ENCODE peak calls at places on chromosomes 5 and 9, in five cellular contexts. One of them, this sample, is unnamed.

GRCh38 chr9:91273853-91274552 is 87.7 kb downstream of the AUH start:
- DNase-seq in HCT116: peak
- DNase-seq in GM12878: no peak
- DNase-seq in SK-N-SH: no peak
- DNase-seq in HepG2: peak
- DNase-seq in this sample: peak

GRCh38 chr9:80507611-80508010 is 935.8 kb downstream of the TLE4 start:
- DNase-seq in HCT116: no peak
- DNase-seq in GM12878: no peak
- DNase-seq in SK-N-SH: no peak
- DNase-seq in HepG2: no peak
- DNase-seq in this sample: no peak

GRCh38 chr5:74492230-74492629 is 148.3 kb downstream of the ENC1 start:
- DNase-seq in HCT116: no peak
- DNase-seq in GM12878: no peak
- DNase-seq in SK-N-SH: no peak
- DNase-seq in HepG2: no peak
- DNase-seq in this sample: no peak

GRCh38 chr5:86917117-86917579 is 299.4 kb downstream of the COX7C start:
- DNase-seq in HCT116: no peak
- DNase-seq in GM12878: no peak
- DNase-seq in SK-N-SH: no peak
- DNase-seq in HepG2: no peak
- DNase-seq in this sample: peak

GRCh38 chr5:169416583-169417196 is 115.8 kb upstream of the SLIT3 start:
- DNase-seq in HCT116: no peak
- DNase-seq in GM12878: peak
- DNase-seq in SK-N-SH: no peak
- DNase-seq in HepG2: no peak
- DNase-seq in this sample: no peak

GRCh38 chr5:51387854-51388320 is 4.6 kb downstream of the ISL1 start:
- DNase-seq in HCT116: no peak
- DNase-seq in GM12878: no peak
- DNase-seq in SK-N-SH: no peak
- DNase-seq in HepG2: no peak
- DNase-seq in this sample: no peak

GRCh38 chr5:10896016-10896415 is 135.0 kb upstream of the DAP start:
- DNase-seq in HCT116: no peak
- DNase-seq in GM12878: no peak
- DNase-seq in SK-N-SH: no peak
- DNase-seq in HepG2: peak
- DNase-seq in this sample: no peak

GRCh38 chr5:62341783-62342475 is 35.9 kb downstream of the KIF2A start:
- DNase-seq in HCT116: no peak
- DNase-seq in GM12878: no peak
- DNase-seq in SK-N-SH: no peak
- DNase-seq in HepG2: no peak
- DNase-seq in this sample: no peak

GRCh38 chr5:115109840-115110239 is 59.9 kb downstream of the TRIM36 start:
- DNase-seq in HCT116: no peak
- DNase-seq in GM12878: no peak
- DNase-seq in SK-N-SH: no peak
- DNase-seq in HepG2: no peak
- DNase-seq in this sample: no peak

GRCh38 chr9:136200424-136200823 is 4.5 kb downstream of the LHX3 start:
- DNase-seq in HCT116: no peak
- DNase-seq in GM12878: no peak
- DNase-seq in SK-N-SH: no peak
- DNase-seq in HepG2: no peak
- DNase-seq in this sample: no peak

GRCh38 chr9:133238272-133238850 is 29.3 kb upstream of the OBP2B start:
- DNase-seq in HCT116: peak
- DNase-seq in GM12878: no peak
- DNase-seq in SK-N-SH: peak
- DNase-seq in HepG2: peak
- DNase-seq in this sample: peak

GRCh38 chr5:35971186-35971877 is 19.9 kb downstream of the UGT3A1 start:
- DNase-seq in HCT116: no peak
- DNase-seq in GM12878: no peak
- DNase-seq in SK-N-SH: no peak
- DNase-seq in HepG2: no peak
- DNase-seq in this sample: no peak

GRCh38 chr9:115766495-115766894 is 387.1 kb upstream of the PAPPA start:
- DNase-seq in HCT116: no peak
- DNase-seq in GM12878: no peak
- DNase-seq in SK-N-SH: no peak
- DNase-seq in HepG2: no peak
- DNase-seq in this sample: no peak

GRCh38 chr9:82722556-82722955 is 340.4 kb downstream of the RASEF start:
- DNase-seq in HCT116: no peak
- DNase-seq in GM12878: no peak
- DNase-seq in SK-N-SH: no peak
- DNase-seq in HepG2: no peak
- DNase-seq in this sample: no peak

GRCh38 chr9:83981126-83981871 is 694 bp downstream of the RMI1 start:
- DNase-seq in HCT116: no peak
- DNase-seq in GM12878: no peak
- DNase-seq in SK-N-SH: peak
- DNase-seq in HepG2: no peak
- DNase-seq in this sample: peak

GRCh38 chr5:73305386-73305785 is 132.4 kb downstream of the TMEM174 start:
- DNase-seq in HCT116: no peak
- DNase-seq in GM12878: no peak
- DNase-seq in SK-N-SH: no peak
- DNase-seq in HepG2: no peak
- DNase-seq in this sample: no peak

GRCh38 chr9:126162611-126163381 is 163.8 kb upstream of the MVB12B start:
- DNase-seq in HCT116: no peak
- DNase-seq in GM12878: no peak
- DNase-seq in SK-N-SH: no peak
- DNase-seq in HepG2: no peak
- DNase-seq in this sample: no peak

GRCh38 chr5:147852365-147852764 is 20.9 kb upstream of the SPINK1 start:
- DNase-seq in HCT116: no peak
- DNase-seq in GM12878: no peak
- DNase-seq in SK-N-SH: no peak
- DNase-seq in HepG2: no peak
- DNase-seq in this sample: no peak

GRCh38 chr5:120926471-120926870 is 462.4 kb downstream of the PRR16 start:
- DNase-seq in HCT116: no peak
- DNase-seq in GM12878: no peak
- DNase-seq in SK-N-SH: no peak
- DNase-seq in HepG2: no peak
- DNase-seq in this sample: no peak

GRCh38 chr9:77374266-77374665 is 196.9 kb downstream of the VPS13A start:
- DNase-seq in HCT116: no peak
- DNase-seq in GM12878: no peak
- DNase-seq in SK-N-SH: no peak
- DNase-seq in HepG2: no peak
- DNase-seq in this sample: no peak

GRCh38 chr5:172003750-172004149 is 2.7 kb downstream of the FBXW11 start:
- DNase-seq in HCT116: no peak
- DNase-seq in GM12878: no peak
- DNase-seq in SK-N-SH: no peak
- DNase-seq in HepG2: no peak
- DNase-seq in this sample: no peak

GRCh38 chr5:159435855-159436254 is 105.6 kb upstream of the IL12B start:
- DNase-seq in HCT116: no peak
- DNase-seq in GM12878: no peak
- DNase-seq in SK-N-SH: peak
- DNase-seq in HepG2: no peak
- DNase-seq in this sample: no peak

GRCh38 chr5:96721351-96721970 is 59.3 kb downstream of the CAST start:
- DNase-seq in HCT116: no peak
- DNase-seq in GM12878: no peak
- DNase-seq in SK-N-SH: no peak
- DNase-seq in HepG2: no peak
- DNase-seq in this sample: no peak

GRCh38 chr5:1563617-1564181 is 39.9 kb upstream of the LPCAT1 start:
- DNase-seq in HCT116: no peak
- DNase-seq in GM12878: no peak
- DNase-seq in SK-N-SH: no peak
- DNase-seq in HepG2: no peak
- DNase-seq in this sample: no peak

GRCh38 chr5:10199700-10200099 is 50.0 kb downstream of the ATPSCKMT start:
- DNase-seq in HCT116: no peak
- DNase-seq in GM12878: no peak
- DNase-seq in SK-N-SH: no peak
- DNase-seq in HepG2: no peak
- DNase-seq in this sample: no peak

GRCh38 chr5:80588858-80589540 is 18.9 kb upstream of the ANKRD34B start:
- DNase-seq in HCT116: no peak
- DNase-seq in GM12878: no peak
- DNase-seq in SK-N-SH: no peak
- DNase-seq in HepG2: no peak
- DNase-seq in this sample: no peak

GRCh38 chr5:80590766-80591165 is 20.7 kb upstream of the ANKRD34B start:
- DNase-seq in HCT116: no peak
- DNase-seq in GM12878: no peak
- DNase-seq in SK-N-SH: no peak
- DNase-seq in HepG2: no peak
- DNase-seq in this sample: no peak

GRCh38 chr5:80592105-80592504 is 22.0 kb upstream of the ANKRD34B start:
- DNase-seq in HCT116: no peak
- DNase-seq in GM12878: no peak
- DNase-seq in SK-N-SH: no peak
- DNase-seq in HepG2: peak
- DNase-seq in this sample: no peak

GRCh38 chr5:80592761-80593160 is 22.7 kb upstream of the ANKRD34B start:
- DNase-seq in HCT116: no peak
- DNase-seq in GM12878: no peak
- DNase-seq in SK-N-SH: no peak
- DNase-seq in HepG2: peak
- DNase-seq in this sample: no peak

GRCh38 chr5:80591352-80591751 is 21.3 kb upstream of the ANKRD34B start:
- DNase-seq in HCT116: no peak
- DNase-seq in GM12878: no peak
- DNase-seq in SK-N-SH: no peak
- DNase-seq in HepG2: no peak
- DNase-seq in this sample: no peak
- TF ChIP-seq ZBTB33 in HCT116: no peak
- TF ChIP-seq ZBTB33 in GM12878: no peak
- TF ChIP-seq ZBTB33 in SK-N-SH: no peak
- TF ChIP-seq ZBTB33 in HepG2: no peak
- TF ChIP-seq ZBTB33 in this sample: no peak

GRCh38 chr9:12696931-12697622 is 3.9 kb downstream of the TYRP1 start:
- DNase-seq in HCT116: no peak
- DNase-seq in GM12878: no peak
- DNase-seq in SK-N-SH: no peak
- DNase-seq in HepG2: no peak
- DNase-seq in this sample: no peak
- TF ChIP-seq ZBTB33 in HCT116: no peak
- TF ChIP-seq ZBTB33 in GM12878: no peak
- TF ChIP-seq ZBTB33 in SK-N-SH: no peak
- TF ChIP-seq ZBTB33 in HepG2: no peak
- TF ChIP-seq ZBTB33 in this sample: no peak

GRCh38 chr5:178110511-178110910 is 2.8 kb upstream of the N4BP3 start:
- DNase-seq in HCT116: no peak
- DNase-seq in GM12878: no peak
- DNase-seq in SK-N-SH: no peak
- DNase-seq in HepG2: no peak
- DNase-seq in this sample: no peak

GRCh38 chr5:178108446-178108845 is 4.9 kb upstream of the N4BP3 start:
- DNase-seq in HCT116: no peak
- DNase-seq in GM12878: no peak
- DNase-seq in SK-N-SH: no peak
- DNase-seq in HepG2: no peak
- DNase-seq in this sample: no peak

GRCh38 chr5:178107889-178108288 is 5.4 kb upstream of the N4BP3 start:
- DNase-seq in HCT116: no peak
- DNase-seq in GM12878: no peak
- DNase-seq in SK-N-SH: peak
- DNase-seq in HepG2: no peak
- DNase-seq in this sample: no peak

GRCh38 chr5:178106556-178107239 is 6.6 kb upstream of the N4BP3 start:
- DNase-seq in HCT116: no peak
- DNase-seq in GM12878: no peak
- DNase-seq in SK-N-SH: no peak
- DNase-seq in HepG2: no peak
- DNase-seq in this sample: no peak

DNA sequence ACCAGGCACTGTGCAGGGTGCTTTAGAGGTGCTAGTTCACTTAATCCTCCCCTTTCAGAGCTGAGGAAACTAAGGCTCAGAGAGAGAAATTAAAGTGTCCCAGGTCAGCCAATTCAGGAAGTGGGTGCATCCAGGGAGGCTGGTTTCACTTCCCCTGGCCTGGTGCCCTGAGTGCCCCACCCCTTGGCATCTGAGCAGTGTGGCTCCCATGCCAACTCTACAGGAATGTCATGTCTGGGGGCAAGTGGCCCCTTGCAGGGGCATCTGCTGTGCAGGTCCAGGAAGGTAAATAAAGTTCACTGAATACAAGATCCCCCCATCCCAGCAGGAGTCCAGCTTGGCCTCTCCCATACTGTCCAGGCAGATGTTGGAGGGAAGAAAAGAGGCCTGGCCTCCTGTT is 4.4 kb upstream of the N4BP3 start:
- DNase-seq in HCT116: no peak
- DNase-seq in GM12878: no peak
- DNase-seq in SK-N-SH: no peak
- DNase-seq in HepG2: no peak
- DNase-seq in this sample: no peak
- TF ChIP-seq ZBTB33 in HCT116: no peak
- TF ChIP-seq ZBTB33 in GM12878: no peak
- TF ChIP-seq ZBTB33 in SK-N-SH: no peak
- TF ChIP-seq ZBTB33 in HepG2: no peak
- TF ChIP-seq ZBTB33 in this sample: no peak

GRCh38 chr9:123335227-123335985 is 20.6 kb upstream of the CRB2 start:
- DNase-seq in HCT116: no peak
- DNase-seq in GM12878: no peak
- DNase-seq in SK-N-SH: no peak
- DNase-seq in HepG2: no peak
- DNase-seq in this sample: no peak
- TF ChIP-seq ZBTB33 in HCT116: no peak
- TF ChIP-seq ZBTB33 in GM12878: no peak
- TF ChIP-seq ZBTB33 in SK-N-SH: no peak
- TF ChIP-seq ZBTB33 in HepG2: no peak
- TF ChIP-seq ZBTB33 in this sample: no peak

GRCh38 chr5:150729859-150730258 is 29.0 kb downstream of the DCTN4 start:
- DNase-seq in HCT116: no peak
- DNase-seq in GM12878: no peak
- DNase-seq in SK-N-SH: no peak
- DNase-seq in HepG2: no peak
- DNase-seq in this sample: no peak
- TF ChIP-seq ZBTB33 in HCT116: no peak
- TF ChIP-seq ZBTB33 in GM12878: no peak
- TF ChIP-seq ZBTB33 in SK-N-SH: no peak
- TF ChIP-seq ZBTB33 in HepG2: no peak
- TF ChIP-seq ZBTB33 in this sample: no peak

GRCh38 chr9:134343637-134344036 is 17.4 kb downstream of the RXRA start:
- DNase-seq in HCT116: no peak
- DNase-seq in GM12878: no peak
- DNase-seq in SK-N-SH: no peak
- DNase-seq in HepG2: no peak
- DNase-seq in this sample: no peak
- TF ChIP-seq ZBTB33 in HCT116: no peak
- TF ChIP-seq ZBTB33 in GM12878: no peak
- TF ChIP-seq ZBTB33 in SK-N-SH: no peak
- TF ChIP-seq ZBTB33 in HepG2: no peak
- TF ChIP-seq ZBTB33 in this sample: no peak